ENCODE peak calls at places on chromosomes 7 and 10, in five cellular contexts. One of them, this sample, is unnamed.

GRCh38 chr7:122532406-122533269 is 166.3 kb downstream of the RNF133 start:
- DNase-seq in CD4-positive, alpha-beta T cell: no peak
- DNase-seq in endothelial cell: no peak
- DNase-seq in astrocyte: no peak
- DNase-seq in stomach: no peak
- DNase-seq in this sample: no peak

GRCh38 chr7:47330561-47331178 is 251.2 kb downstream of the TNS3 start:
- DNase-seq in stomach: no peak
- DNase-seq in CD4-positive, alpha-beta T cell: no peak
- DNase-seq in endothelial cell: no peak
- DNase-seq in astrocyte: no peak
- DNase-seq in this sample: no peak

GRCh38 chr10:490256-490655 is 199.2 kb downstream of the DIP2C start:
- DNase-seq in stomach: peak; percentile 24
- DNase-seq in astrocyte: no peak
- DNase-seq in CD4-positive, alpha-beta T cell: no peak
- DNase-seq in endothelial cell: no peak
- DNase-seq in this sample: no peak

GRCh38 chr7:17274551-17275245 is 23.8 kb upstream of the AHR start:
- DNase-seq in CD4-positive, alpha-beta T cell: no peak
- DNase-seq in astrocyte: peak; percentile 87
- DNase-seq in endothelial cell: no peak
- DNase-seq in stomach: no peak
- DNase-seq in this sample: no peak

GRCh38 chr7:140672382-140673062 is at the start of gene ADCK2:
- DNase-seq in endothelial cell: peak; percentile 41
- DNase-seq in CD4-positive, alpha-beta T cell: peak; percentile 39
- DNase-seq in stomach: peak; percentile 71
- DNase-seq in astrocyte: no peak
- DNase-seq in this sample: peak; percentile 66

GRCh38 chr7:41507686-41508268 is 195.1 kb downstream of the INHBA start:
- DNase-seq in stomach: no peak
- DNase-seq in CD4-positive, alpha-beta T cell: no peak
- DNase-seq in astrocyte: no peak
- DNase-seq in endothelial cell: no peak
- DNase-seq in this sample: no peak

GRCh38 chr10:89887830-89888229 is 186.4 kb downstream of the KIF20B start:
- DNase-seq in stomach: no peak
- DNase-seq in endothelial cell: no peak
- DNase-seq in astrocyte: no peak
- DNase-seq in CD4-positive, alpha-beta T cell: no peak
- DNase-seq in this sample: peak; percentile 32

GRCh38 chr10:28587270-28587969 is 54.5 kb downstream of the WAC start:
- DNase-seq in stomach: peak; percentile 25
- DNase-seq in astrocyte: no peak
- DNase-seq in CD4-positive, alpha-beta T cell: no peak
- DNase-seq in endothelial cell: no peak
- DNase-seq in this sample: no peak

GRCh38 chr7:74271742-74272141 is 17.5 kb upstream of the CLIP2 start:
- DNase-seq in astrocyte: no peak
- DNase-seq in stomach: no peak
- DNase-seq in CD4-positive, alpha-beta T cell: no peak
- DNase-seq in endothelial cell: no peak
- DNase-seq in this sample: no peak

GRCh38 chr7:68461430-68461829 is 1136.8 kb upstream of the AUTS2 start:
- DNase-seq in stomach: no peak
- DNase-seq in CD4-positive, alpha-beta T cell: no peak
- DNase-seq in astrocyte: peak; percentile 79
- DNase-seq in endothelial cell: no peak
- DNase-seq in this sample: no peak

GRCh38 chr10:97601268-97602215 is 12.0 kb downstream of the C10orf62 start:
- DNase-seq in astrocyte: no peak
- DNase-seq in CD4-positive, alpha-beta T cell: no peak
- DNase-seq in endothelial cell: no peak
- DNase-seq in stomach: no peak
- DNase-seq in this sample: no peak

GRCh38 chr10:125554016-125554703 is 128.8 kb downstream of the TEX36 start:
- DNase-seq in astrocyte: no peak
- DNase-seq in CD4-positive, alpha-beta T cell: no peak
- DNase-seq in stomach: no peak
- DNase-seq in endothelial cell: no peak
- DNase-seq in this sample: no peak

GRCh38 chr7:37480642-37481041 is 32.0 kb upstream of the ELMO1 start:
- DNase-seq in stomach: no peak
- DNase-seq in CD4-positive, alpha-beta T cell: no peak
- DNase-seq in astrocyte: no peak
- DNase-seq in endothelial cell: no peak
- DNase-seq in this sample: no peak

GRCh38 chr7:3643091-3643490 is 342.0 kb downstream of the SDK1 start:
- DNase-seq in astrocyte: no peak
- DNase-seq in stomach: no peak
- DNase-seq in endothelial cell: no peak
- DNase-seq in CD4-positive, alpha-beta T cell: no peak
- DNase-seq in this sample: no peak

GRCh38 chr7:130234078-130234477 is 26.4 kb downstream of the SSMEM1 start:
- DNase-seq in CD4-positive, alpha-beta T cell: no peak
- DNase-seq in stomach: no peak
- DNase-seq in endothelial cell: no peak
- DNase-seq in astrocyte: no peak
- DNase-seq in this sample: no peak

GRCh38 chr7:74289660-74290589 is 718 bp downstream of the CLIP2 start:
- DNase-seq in CD4-positive, alpha-beta T cell: no peak
- DNase-seq in astrocyte: no peak
- DNase-seq in endothelial cell: peak; percentile 17
- DNase-seq in stomach: peak; percentile 50
- DNase-seq in this sample: peak; percentile 59

GRCh38 chr7:369476-369980 is 79.6 kb downstream of the FOXL3 start:
- DNase-seq in endothelial cell: no peak
- DNase-seq in CD4-positive, alpha-beta T cell: no peak
- DNase-seq in stomach: peak; percentile 58
- DNase-seq in astrocyte: no peak
- DNase-seq in this sample: no peak

GRCh38 chr7:6307762-6308161 is 35.3 kb upstream of the CYTH3 start:
- DNase-seq in CD4-positive, alpha-beta T cell: no peak
- DNase-seq in astrocyte: no peak
- DNase-seq in endothelial cell: no peak
- DNase-seq in stomach: no peak
- DNase-seq in this sample: no peak

GRCh38 chr7:23331132-23331531 is 32.0 kb downstream of the MALSU1 start:
- DNase-seq in CD4-positive, alpha-beta T cell: no peak
- DNase-seq in endothelial cell: no peak
- DNase-seq in stomach: no peak
- DNase-seq in astrocyte: no peak
- DNase-seq in this sample: no peak

GRCh38 chr10:95544783-95545500 is 16.2 kb downstream of the SORBS1 start:
- DNase-seq in endothelial cell: no peak
- DNase-seq in astrocyte: peak; percentile 64
- DNase-seq in stomach: no peak
- DNase-seq in CD4-positive, alpha-beta T cell: no peak
- DNase-seq in this sample: no peak

GRCh38 chr10:129678186-129678585 is 211.1 kb downstream of the MGMT start:
- DNase-seq in endothelial cell: no peak
- DNase-seq in CD4-positive, alpha-beta T cell: no peak
- DNase-seq in stomach: no peak
- DNase-seq in astrocyte: no peak
- DNase-seq in this sample: no peak

GRCh38 chr10:116704926-116705325 is 37.4 kb downstream of the HSPA12A start:
- DNase-seq in CD4-positive, alpha-beta T cell: no peak
- DNase-seq in stomach: peak; percentile 62
- DNase-seq in astrocyte: no peak
- DNase-seq in endothelial cell: no peak
- DNase-seq in this sample: no peak

GRCh38 chr10:73094249-73094850 is 2.3 kb downstream of the P4HA1 start:
- DNase-seq in CD4-positive, alpha-beta T cell: no peak
- DNase-seq in endothelial cell: no peak
- DNase-seq in stomach: no peak
- DNase-seq in astrocyte: no peak
- DNase-seq in this sample: no peak

GRCh38 chr10:60849762-60850161 is 71.5 kb downstream of the CDK1 start:
- DNase-seq in astrocyte: no peak
- DNase-seq in CD4-positive, alpha-beta T cell: no peak
- DNase-seq in stomach: no peak
- DNase-seq in endothelial cell: no peak
- DNase-seq in this sample: no peak

GRCh38 chr10:13660545-13660920 is 73.8 kb downstream of the PRPF18 start:
- DNase-seq in CD4-positive, alpha-beta T cell: no peak
- DNase-seq in endothelial cell: no peak
- DNase-seq in stomach: no peak
- DNase-seq in astrocyte: peak; percentile 72
- DNase-seq in this sample: no peak

GRCh38 chr10:117363027-117363426 is 12.2 kb downstream of the PDZD8 start:
- DNase-seq in stomach: no peak
- DNase-seq in CD4-positive, alpha-beta T cell: no peak
- DNase-seq in endothelial cell: no peak
- DNase-seq in astrocyte: peak; percentile 86
- DNase-seq in this sample: no peak

GRCh38 chr10:110829721-110830410 is 41.9 kb upstream of the PDCD4 start:
- DNase-seq in CD4-positive, alpha-beta T cell: no peak
- DNase-seq in stomach: no peak
- DNase-seq in endothelial cell: no peak
- DNase-seq in astrocyte: no peak
- DNase-seq in this sample: no peak

DNA sequence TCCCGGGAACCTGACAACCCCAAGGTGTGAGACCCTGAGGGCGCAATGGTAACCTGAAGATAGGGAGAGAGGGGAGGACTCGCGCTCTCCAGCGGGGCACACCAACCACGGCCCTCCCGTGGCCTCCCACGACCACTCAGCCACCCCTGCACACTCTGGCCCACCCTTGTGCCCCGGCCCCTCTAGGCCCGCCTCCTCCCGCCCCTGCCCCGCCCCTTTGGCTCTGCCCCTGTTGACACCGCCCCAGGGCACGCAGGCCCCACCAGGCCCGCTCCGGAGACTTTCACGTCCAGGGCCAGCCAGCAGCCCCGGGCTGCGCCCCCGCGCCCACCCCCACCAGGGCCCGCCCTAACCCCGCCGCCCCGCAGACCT is 11.0 kb downstream of the ATG9B start:
- DNase-seq in CD4-positive, alpha-beta T cell: no peak
- DNase-seq in astrocyte: no peak
- DNase-seq in endothelial cell: no peak
- DNase-seq in stomach: no peak
- DNase-seq in this sample: no peak
- TF ChIP-seq CTCF in CD4-positive, alpha-beta T cell: no peak
- TF ChIP-seq CTCF in astrocyte: no peak
- TF ChIP-seq CTCF in endothelial cell: no peak
- TF ChIP-seq CTCF in stomach: no peak
- TF ChIP-seq CTCF in this sample: no peak

DNA sequence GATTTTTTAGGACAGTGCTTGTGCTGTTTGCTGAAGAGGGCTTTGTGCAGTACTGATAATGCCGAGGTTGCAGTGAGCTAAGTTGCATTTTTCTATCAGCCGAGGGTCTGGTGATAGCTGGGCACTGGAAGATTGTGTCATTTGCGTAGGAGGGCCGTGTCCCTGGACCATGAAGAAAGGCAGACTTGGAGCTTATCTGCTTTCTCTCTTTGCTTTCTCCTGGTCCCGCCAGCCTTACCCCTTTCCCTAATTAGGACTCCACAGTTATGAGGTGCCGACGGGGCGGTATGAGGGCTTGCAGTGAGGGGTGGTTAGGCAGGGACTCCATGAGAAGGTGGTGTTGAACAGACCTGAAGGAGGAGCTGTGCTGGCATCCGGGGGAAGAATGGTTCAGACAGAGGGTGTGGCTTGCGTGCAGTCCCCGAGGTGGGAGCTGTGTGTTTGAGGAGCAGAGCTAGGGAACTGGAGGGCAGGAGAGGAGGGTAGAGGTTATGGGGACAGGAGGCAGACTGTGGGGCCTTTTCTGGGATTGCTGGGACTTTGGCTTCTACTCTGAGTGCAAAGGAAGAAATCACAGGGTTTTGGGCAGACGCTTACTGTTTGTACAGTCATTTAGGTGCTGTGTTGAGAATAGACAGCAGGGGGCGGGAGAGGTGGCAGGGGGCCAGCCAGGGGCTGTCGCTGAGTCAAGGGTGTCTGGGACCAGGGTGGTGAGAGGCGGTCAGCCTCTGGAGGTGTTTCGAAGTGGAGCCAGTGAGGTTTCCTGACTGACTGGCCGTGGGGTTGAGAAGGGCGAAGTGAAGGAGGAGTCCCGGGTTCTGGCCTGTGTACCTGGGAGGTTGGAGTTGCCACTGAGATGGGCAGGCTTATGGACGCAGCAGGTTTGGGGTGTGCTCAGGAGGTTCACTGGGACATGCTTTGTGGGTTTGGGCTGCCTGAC is 43.4 kb downstream of the PRF1 start:
- DNase-seq in stomach: peak; percentile 63
- DNase-seq in CD4-positive, alpha-beta T cell: peak; percentile 45
- DNase-seq in endothelial cell: peak; percentile 50
- DNase-seq in astrocyte: peak; percentile 45
- DNase-seq in this sample: no peak
- TF ChIP-seq CTCF in stomach: no peak
- TF ChIP-seq CTCF in CD4-positive, alpha-beta T cell: peak; percentile 53
- TF ChIP-seq CTCF in endothelial cell: peak; percentile 52
- TF ChIP-seq CTCF in astrocyte: peak; percentile 63
- TF ChIP-seq CTCF in this sample: no peak

GRCh38 chr7:30231271-30231670 is 53.1 kb upstream of the ZNRF2 start:
- DNase-seq in endothelial cell: no peak
- DNase-seq in stomach: no peak
- DNase-seq in CD4-positive, alpha-beta T cell: no peak
- DNase-seq in astrocyte: no peak
- DNase-seq in this sample: no peak

GRCh38 chr7:30225863-30226361 is 58.5 kb upstream of the ZNRF2 start:
- DNase-seq in astrocyte: peak; percentile 82
- DNase-seq in endothelial cell: no peak
- DNase-seq in CD4-positive, alpha-beta T cell: no peak
- DNase-seq in stomach: peak; percentile 83
- DNase-seq in this sample: peak; percentile 41

GRCh38 chr7:30224511-30225031 is 59.8 kb upstream of the ZNRF2 start:
- DNase-seq in stomach: no peak
- DNase-seq in astrocyte: peak; percentile 94
- DNase-seq in endothelial cell: no peak
- DNase-seq in CD4-positive, alpha-beta T cell: no peak
- DNase-seq in this sample: no peak

GRCh38 chr7:30222519-30223213 is 61.7 kb upstream of the ZNRF2 start:
- DNase-seq in stomach: no peak
- DNase-seq in endothelial cell: no peak
- DNase-seq in astrocyte: no peak
- DNase-seq in CD4-positive, alpha-beta T cell: no peak
- DNase-seq in this sample: no peak

GRCh38 chr7:30226593-30227268 is 57.7 kb upstream of the ZNRF2 start:
- DNase-seq in endothelial cell: peak; percentile 47
- DNase-seq in astrocyte: no peak
- DNase-seq in stomach: peak; percentile 75
- DNase-seq in CD4-positive, alpha-beta T cell: no peak
- DNase-seq in this sample: no peak
- TF ChIP-seq CTCF in endothelial cell: peak; percentile 11
- TF ChIP-seq CTCF in astrocyte: no peak
- TF ChIP-seq CTCF in stomach: no peak
- TF ChIP-seq CTCF in CD4-positive, alpha-beta T cell: no peak
- TF ChIP-seq CTCF in this sample: no peak

DNA sequence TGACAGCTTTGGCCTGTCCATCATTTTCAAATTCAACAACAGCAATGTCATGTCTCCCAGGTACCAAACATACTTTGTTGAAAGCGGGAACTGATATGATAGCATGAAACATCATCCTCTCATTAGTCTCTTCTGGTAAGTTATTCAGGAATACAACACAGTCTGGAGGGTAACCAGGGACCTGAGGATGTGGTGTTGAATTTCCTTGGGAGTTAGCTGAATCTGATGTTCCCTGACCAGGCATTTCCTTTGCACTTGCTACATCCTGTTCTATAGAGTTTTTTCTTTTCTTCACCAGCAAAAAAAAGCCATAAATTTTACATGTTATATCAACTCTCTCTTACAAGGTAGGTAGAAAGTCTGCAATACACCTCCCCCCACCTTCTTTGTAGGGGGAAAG is 97.8 kb upstream of the AFAP1L2 start:
- DNase-seq in endothelial cell: no peak
- DNase-seq in CD4-positive, alpha-beta T cell: no peak
- DNase-seq in astrocyte: no peak
- DNase-seq in stomach: no peak
- DNase-seq in this sample: no peak
- TF ChIP-seq CTCF in endothelial cell: no peak
- TF ChIP-seq CTCF in CD4-positive, alpha-beta T cell: no peak
- TF ChIP-seq CTCF in astrocyte: no peak
- TF ChIP-seq CTCF in stomach: no peak
- TF ChIP-seq CTCF in this sample: no peak

This sample was measured in activated B cell treated with CpG ODN at 0.5 μM for 24 hours.